ENCODE peak calls at places on chromosomes 16 and 17, in seven cellular contexts. N is tibial artery; L is thoracic aorta; Y is ascending aorta; O is CD4-positive, alpha-beta memory T cell; G is CD4-positive, CD25-positive, alpha-beta regulatory T cell; D is ovary. Z is an unnamed sample. For H3K4me1, the result is how much of the 10 kb centered on the place peaks cover.

GRCh38 chr17:71032746-71033273 is 863.5 kb downstream of the KCNJ2 start:
- DNase-seq in G (no peak), L (no peak), O (no peak), D (no peak), N (no peak), Y (no peak), Z (no peak)

GRCh38 chr16:29808219-29808900 is 2.0 kb downstream of the MAZ start:
- DNase-seq in N (no peak), G (no peak), O (peak), Y (no peak), D (peak), L (no peak), Z (no peak)

GRCh38 chr17:72887322-72887721 is 205.2 kb downstream of the SLC39A11 start:
- DNase-seq in G (no peak), N (no peak), O (no peak), Y (no peak), L (no peak), D (no peak), Z (no peak)

GRCh38 chr16:77434365-77435239 is at the start of gene ADAMTS18:
- DNase-seq in D (no peak), L (no peak), O (no peak), N (no peak), G (no peak), Y (no peak), Z (no peak)

GRCh38 chr17:36937961-36938565 is 788 bp downstream of the LHX1 start:
- DNase-seq in O (no peak), N (no peak), G (no peak), L (no peak), D (no peak), Y (no peak), Z (no peak)

GRCh38 chr17:38509008-38509771 is 80.9 kb downstream of the ARHGAP23 start:
- DNase-seq in G (peak), Y (no peak), N (peak), O (peak), D (peak), L (no peak), Z (peak)

GRCh38 chr17:7222972-7223292 is 3.2 kb downstream of the ACADVL start:
- DNase-seq in Y (no peak), D (no peak), G (no peak), O (no peak), N (no peak), L (no peak), Z (no peak)

GRCh38 chr17:77817953-77818352 is 140.6 kb upstream of the TNRC6C start:
- DNase-seq in L (no peak), G (no peak), Y (no peak), O (no peak), N (no peak), D (no peak), Z (no peak)

GRCh38 chr17:47286198-47286914 is 32.7 kb downstream of the ITGB3 start:
- DNase-seq in D (no peak), L (no peak), G (no peak), O (no peak), Y (no peak), N (no peak), Z (no peak)

GRCh38 chr16:56938664-56939513 is 6.9 kb downstream of the HERPUD1 start:
- DNase-seq in O (peak), D (no peak), G (peak), Y (no peak), L (no peak), N (no peak), Z (no peak)

GRCh38 chr17:78707923-78708322 is 74.2 kb downstream of the CYTH1 start:
- DNase-seq in G (no peak), L (no peak), N (no peak), O (no peak), Y (no peak), D (no peak), Z (no peak)

GRCh38 chr17:77297693-77298666 is 157.2 kb downstream of the SEC14L1 start:
- DNase-seq in G (no peak), O (no peak), D (no peak), N (no peak), Y (no peak), L (no peak), Z (no peak)

GRCh38 chr16:48537909-48538745 is 71.9 kb downstream of the N4BP1 start:
- DNase-seq in N (peak), Y (no peak), D (peak), L (no peak), O (no peak), G (no peak), Z (peak)

GRCh38 chr16:66335704-66336329 is 30.7 kb upstream of the CDH5 start:
- DNase-seq in D (peak), O (no peak), Y (no peak), L (no peak), N (no peak), G (no peak), Z (no peak)

GRCh38 chr17:50559674-50560184 is 786 bp upstream of the CACNA1G start:
- DNase-seq in Y (no peak), G (peak), O (no peak), L (peak), D (peak), N (peak), Z (no peak)

GRCh38 chr17:36949461-36949927 is 740 bp downstream of the AATF start:
- DNase-seq in D (no peak), N (no peak), Y (no peak), L (no peak), G (no peak), O (no peak), Z (no peak)

GRCh38 chr17:20072692-20072992 is 63.5 kb downstream of the SPECC1 start:
- DNase-seq in Y (no peak), O (no peak), G (no peak), D (no peak), L (no peak), N (no peak), Z (no peak)

GRCh38 chr17:57940217-57940616 is 15.0 kb downstream of the CUEDC1 start:
- DNase-seq in O (no peak), L (no peak), Y (no peak), N (no peak), D (no peak), G (no peak), Z (peak)

GRCh38 chr16:84015399-84015798 is 27.2 kb downstream of the SLC38A8 start:
- DNase-seq in O (no peak), N (no peak), L (no peak), G (no peak), D (no peak), Y (no peak), Z (no peak)

GRCh38 chr17:3959295-3959899 is 4.8 kb downstream of the ATP2A3 start:
- DNase-seq in O (no peak), L (no peak), Y (no peak), D (no peak), N (no peak), G (no peak), Z (no peak)

GRCh38 chr17:62737513-62737912 is 70.6 kb downstream of the MARCHF10 start:
- DNase-seq in Y (no peak), D (no peak), N (no peak), L (no peak), O (no peak), G (no peak), Z (no peak)

GRCh38 chr17:82065638-82066303 is at the start of gene DUS1L:
- DNase-seq in O (peak), N (no peak), D (peak), L (no peak), G (peak), Y (no peak), Z (peak)

GRCh38 chr17:47882247-47882646 is 13.8 kb upstream of the SP2 start:
- DNase-seq in Y (no peak), N (peak), D (no peak), G (no peak), O (no peak), L (no peak), Z (no peak)

GRCh38 chr16:17470871-17471744 is at the start of gene XYLT1:
- DNase-seq in L (peak), Y (peak), N (peak), D (peak), O (peak), G (peak), Z (peak)

GRCh38 chr16:70582280-70582978 is 58.8 kb downstream of the SF3B3 start:
- DNase-seq in Y (no peak), N (no peak), L (no peak), O (no peak), G (no peak), D (no peak), Z (no peak)

GRCh38 chr17:7490144-7490543 is 6.0 kb downstream of the POLR2A start:
- DNase-seq in D (no peak), L (no peak), G (no peak), O (no peak), Y (no peak), N (no peak), Z (no peak)

GRCh38 chr16:58451945-58452401 is 48.0 kb upstream of the NDRG4 start:
- DNase-seq in O (no peak), L (no peak), G (no peak), N (no peak), Y (no peak), D (no peak), Z (no peak)

GRCh38 chr17:76542984-76543383 is 3.1 kb downstream of the PRCD start:
- DNase-seq in G (no peak), D (no peak), O (no peak), L (no peak), N (no peak), Y (no peak), Z (no peak)

GRCh38 chr17:57862990-57863667 is 13.3 kb upstream of the MRPS23 start:
- DNase-seq in L (no peak), D (no peak), O (no peak), Y (no peak), G (no peak), N (no peak), Z (no peak)

GRCh38 chr17:51057534-51057933 is 63.1 kb downstream of the SPAG9 start:
- DNase-seq in O (no peak), Y (no peak), D (no peak), G (no peak), L (no peak), N (no peak), Z (no peak)

GRCh38 chr16:86572616-86573015 is 5.7 kb upstream of the FOXL1 start:
- DNase-seq in Y (no peak), D (no peak), L (no peak), N (no peak), O (no peak), G (no peak), Z (no peak)

GRCh38 chr17:55729484-55729883 is 6.8 kb upstream of the TMEM100 start:
- DNase-seq in D (no peak), G (no peak), L (no peak), O (no peak), N (no peak), Y (no peak), Z (no peak)

GRCh38 chr17:55731586-55732250 is 9.1 kb upstream of the TMEM100 start:
- DNase-seq in G (no peak), O (no peak), Y (no peak), N (peak), D (peak), L (no peak), Z (peak)

GRCh38 chr17:55728833-55729232 is 6.2 kb upstream of the TMEM100 start:
- DNase-seq in Y (no peak), L (no peak), N (no peak), O (no peak), D (no peak), G (no peak), Z (no peak)

GRCh38 chr17:55730808-55731207 is 8.1 kb upstream of the TMEM100 start:
- DNase-seq in D (no peak), G (no peak), O (no peak), Y (no peak), N (no peak), L (no peak), Z (no peak)

GRCh38 chr17:55730380-55730779 is 7.7 kb upstream of the TMEM100 start:
- DNase-seq in N (no peak), D (no peak), O (no peak), Y (no peak), L (no peak), G (no peak), Z (no peak)
- H3K4me1 ChIP-seq in N (under half), D (under half), O (under half), Y (under half), L (under half), G (under half), Z (under half)

GRCh38 chr16:16006650-16007049 is 57.2 kb downstream of the ABCC1 start:
- DNase-seq in O (no peak), G (no peak), Y (no peak), N (no peak), L (no peak), D (no peak), Z (no peak)
- H3K4me1 ChIP-seq in O (under half), G (under half), Y (under half), N (under half), L (under half), D (under half), Z (under half)

GRCh38 chr17:185445-186138 is 4.1 kb upstream of the DOC2B start:
- DNase-seq in L (no peak), O (no peak), N (no peak), Y (no peak), G (no peak), D (no peak), Z (no peak)
- H3K4me1 ChIP-seq in L (under half), O (under half), N (under half), Y (under half), G (under half), D (under half), Z (under half)

DNA sequence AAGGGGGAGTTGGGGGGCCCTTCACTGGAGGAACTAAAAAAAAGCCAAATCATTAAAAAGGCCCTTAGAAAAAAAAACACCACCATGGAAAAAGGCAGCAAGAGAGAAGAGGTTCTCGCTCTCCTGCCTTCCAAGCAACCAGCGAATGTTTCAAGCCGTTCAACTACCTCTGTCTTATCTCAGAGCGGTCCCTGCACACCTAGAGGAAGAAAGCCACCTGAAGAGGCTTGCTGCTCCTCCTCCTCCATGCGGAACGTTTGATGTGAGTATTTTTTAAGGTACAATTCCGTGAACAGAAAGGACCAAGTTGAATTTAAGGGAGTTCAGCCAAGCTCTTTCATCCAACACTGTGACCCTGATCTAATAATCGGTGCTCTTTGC is 9.2 kb downstream of the NXN start:
- DNase-seq in D (no peak), G (no peak), O (no peak), L (no peak), Y (no peak), N (no peak), Z (no peak)
- H3K4me1 ChIP-seq in D (under half), G (under half), O (under half), L (under half), Y (under half), N (under half), Z (under half)

DNA sequence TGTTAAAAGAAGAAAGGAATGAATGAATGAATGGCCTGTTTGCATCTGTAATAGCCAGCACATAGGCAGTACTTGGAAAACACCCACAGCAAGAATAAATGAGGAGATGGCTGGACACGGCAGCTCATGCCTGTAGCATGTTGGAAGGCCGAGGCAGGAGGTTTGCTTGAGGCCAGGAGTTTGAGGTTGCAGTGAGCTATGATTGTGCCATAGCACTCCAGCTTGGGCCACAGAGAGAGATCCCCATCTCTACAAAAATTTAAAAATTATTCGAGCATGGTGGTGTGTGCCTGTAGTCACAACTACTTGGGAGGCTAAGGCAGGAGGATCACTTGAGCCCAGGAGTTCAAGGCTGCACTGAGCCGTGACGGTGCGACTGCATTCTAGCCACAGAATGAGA is 12.5 kb downstream of the IL4R start:
- DNase-seq in L (no peak), G (no peak), D (no peak), Y (no peak), N (no peak), O (no peak), Z (no peak)
- H3K4me1 ChIP-seq in L (under half), G (half or more), D (under half), Y (under half), N (under half), O (half or more), Z (under half)

GRCh38 chr16:31873556-31874353 is at the start of gene ZNF267:
- DNase-seq in O (peak), Y (peak), G (peak), L (peak), D (peak), N (peak), Z (peak)
- H3K4me1 ChIP-seq in O (half or more), Y (under half), G (half or more), L (under half), D (under half), N (under half), Z (under half)

GRCh38 chr17:79802039-79802735 is 5.3 kb upstream of the CBX8 start:
- DNase-seq in N (no peak), L (no peak), G (no peak), D (no peak), Y (no peak), O (no peak), Z (no peak)
- H3K4me1 ChIP-seq in N (under half), L (under half), G (half or more), D (under half), Y (under half), O (half or more), Z (under half)

GRCh38 chr16:6636457-6636856 is 696.2 kb upstream of the RBFOX1 start:
- DNase-seq in D (no peak), L (no peak), N (no peak), Y (no peak), O (no peak), G (no peak), Z (no peak)

GRCh38 chr16:6633441-6633840 is 699.2 kb upstream of the RBFOX1 start:
- DNase-seq in G (no peak), Y (no peak), N (no peak), D (no peak), L (no peak), O (no peak), Z (no peak)

GRCh38 chr16:6629110-6629509 is 703.5 kb upstream of the RBFOX1 start:
- DNase-seq in D (no peak), N (no peak), O (no peak), Y (no peak), L (no peak), G (no peak), Z (no peak)

DNA sequence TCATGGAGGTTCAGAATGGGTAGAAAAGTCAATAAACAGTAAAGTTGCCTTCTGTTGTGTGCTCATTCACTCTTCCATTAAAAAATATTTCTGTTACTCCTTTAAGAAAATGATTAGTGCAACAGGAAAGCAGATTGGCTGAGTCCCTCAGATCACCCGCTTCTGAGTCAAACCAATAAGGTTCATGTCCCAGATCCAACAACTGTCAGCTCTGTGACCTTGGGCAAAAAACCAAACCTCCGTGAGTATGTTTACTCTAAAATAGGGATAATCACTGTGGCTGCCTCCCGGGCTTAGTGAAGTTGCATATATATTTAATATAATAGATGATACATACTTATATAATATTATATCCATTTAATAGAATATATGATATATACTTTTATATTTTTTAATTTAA is 698.5 kb upstream of the RBFOX1 start:
- DNase-seq in Y (no peak), D (no peak), O (no peak), L (no peak), G (no peak), N (no peak), Z (no peak)
- H3K4me1 ChIP-seq in Y (under half), D (under half), O (under half), L (under half), G (under half), N (under half), Z (under half)

Z was measured in gastrocnemius medialis.